ENCODE peak calls at places on chromosomes 4 and X, in ten cellular contexts. G is RPMI7951, F is suprapubic skin, P is heart left ventricle, X is nephron progenitor cell, H is pons, N is T-helper 2 cell, E is fibroblast of lung, Q is upper lobe of left lung, M is GM13976. Z is an unnamed sample.

GRCh38 chr4:38574559-38575333 is 89.3 kb upstream of the KLF3 start:
- DNase-seq in G (no peak), F (no peak), P (no peak), X (no peak), H (peak), N (no peak), E (no peak), Q (peak), M (no peak), Z (no peak)

GRCh38 chrX:71367396-71367795 is 1.2 kb downstream of the TAF1 start:
- DNase-seq in G (no peak), F (no peak), P (no peak), X (no peak), H (no peak), N (no peak), E (peak), Q (no peak), M (no peak), Z (no peak)

GRCh38 chr4:72194046-72194445 is 162.2 kb downstream of the NPFFR2 start:
- DNase-seq in G (no peak), F (no peak), P (no peak), X (no peak), H (no peak), N (no peak), E (no peak), Q (no peak), M (no peak), Z (no peak)

GRCh38 chr4:166991162-166991561 is 243.1 kb downstream of the SPOCK3 start:
- DNase-seq in G (no peak), F (no peak), P (no peak), X (no peak), H (no peak), N (no peak), E (peak), Q (no peak), M (no peak), Z (no peak)

GRCh38 chr4:8195841-8196460 is 3.1 kb upstream of the SH3TC1 start:
- DNase-seq in G (peak), F (no peak), P (no peak), X (no peak), H (no peak), N (no peak), E (no peak), Q (no peak), M (no peak), Z (no peak)

GRCh38 chr4:3707423-3708102 is 58.6 kb upstream of the ADRA2C start:
- DNase-seq in G (no peak), F (peak), P (no peak), X (no peak), H (no peak), N (no peak), E (no peak), Q (no peak), M (no peak), Z (no peak)

GRCh38 chrX:12946838-12947544 is 27.9 kb upstream of the TMSB4X start:
- DNase-seq in G (peak), F (no peak), P (peak), X (peak), H (peak), N (no peak), E (peak), Q (peak), M (no peak), Z (peak)

GRCh38 chr4:128974203-128974602 is 119.1 kb downstream of the SCLT1 start:
- DNase-seq in G (no peak), F (no peak), P (no peak), X (no peak), H (peak), N (no peak), E (peak), Q (no peak), M (no peak), Z (no peak)

GRCh38 chr4:8912506-8912905 is 40.9 kb upstream of the HMX1 start:
- DNase-seq in G (no peak), F (no peak), P (no peak), X (no peak), H (no peak), N (no peak), E (no peak), Q (peak), M (no peak), Z (no peak)

GRCh38 chr4:94420356-94420755 is 31.4 kb upstream of the PDLIM5 start:
- DNase-seq in G (no peak), F (no peak), P (no peak), X (no peak), H (no peak), N (no peak), E (no peak), Q (no peak), M (no peak), Z (no peak)

GRCh38 chrX:85685843-85686242 is 306.4 kb upstream of the POF1B start:
- DNase-seq in G (no peak), F (no peak), P (no peak), X (no peak), H (no peak), N (no peak), E (no peak), Q (no peak), M (no peak), Z (no peak)

GRCh38 chr4:2220016-2220620 is 21.8 kb downstream of the HAUS3 start:
- DNase-seq in G (peak), F (peak), P (peak), X (peak), H (peak), N (peak), E (peak), Q (peak), M (peak), Z (peak)

GRCh38 chr4:7829687-7830580 is 109.7 kb downstream of the AFAP1 start:
- DNase-seq in G (no peak), F (no peak), P (no peak), X (no peak), H (no peak), N (no peak), E (no peak), Q (no peak), M (no peak), Z (no peak)

GRCh38 chr4:7620086-7620813 is 185.5 kb upstream of the PSAPL1 start:
- DNase-seq in G (peak), F (no peak), P (no peak), X (no peak), H (peak), N (no peak), E (no peak), Q (no peak), M (no peak), Z (no peak)

GRCh38 chr4:100170986-100171385 is 19.3 kb downstream of the DDIT4L start:
- DNase-seq in G (no peak), F (no peak), P (no peak), X (no peak), H (no peak), N (no peak), E (no peak), Q (no peak), M (no peak), Z (no peak)

GRCh38 chr4:38364383-38364963 is 299.5 kb upstream of the KLF3 start:
- DNase-seq in G (no peak), F (no peak), P (no peak), X (no peak), H (no peak), N (no peak), E (no peak), Q (no peak), M (no peak), Z (no peak)

GRCh38 chrX:15988661-15989603 is 134.3 kb upstream of the AP1S2 start:
- DNase-seq in G (peak), F (no peak), P (no peak), X (no peak), H (no peak), N (no peak), E (peak), Q (no peak), M (no peak), Z (peak)

GRCh38 chr4:15436515-15436914 is 8.7 kb downstream of the C1QTNF7 start:
- DNase-seq in G (peak), F (no peak), P (no peak), X (no peak), H (peak), N (no peak), E (peak), Q (no peak), M (no peak), Z (peak)

GRCh38 chr4:73770917-73771316 is 30.5 kb downstream of the CXCL8 start:
- DNase-seq in G (no peak), F (no peak), P (no peak), X (no peak), H (no peak), N (no peak), E (no peak), Q (no peak), M (no peak), Z (no peak)

GRCh38 chr4:34932591-34932990 is 1311.7 kb downstream of the ARAP2 start:
- DNase-seq in G (no peak), F (no peak), P (no peak), X (no peak), H (no peak), N (no peak), E (no peak), Q (no peak), M (no peak), Z (no peak)

GRCh38 chrX:129495941-129496340 is 27.3 kb downstream of the SMARCA1 start:
- DNase-seq in G (peak), F (no peak), P (no peak), X (no peak), H (no peak), N (no peak), E (peak), Q (no peak), M (no peak), Z (no peak)

GRCh38 chr4:28481565-28481964 is 1620.9 kb downstream of the STIM2 start:
- DNase-seq in G (no peak), F (no peak), P (no peak), X (no peak), H (no peak), N (no peak), E (no peak), Q (no peak), M (no peak), Z (no peak)

GRCh38 chr4:155809835-155810234 is 51.0 kb downstream of the GUCY1B1 start:
- DNase-seq in G (peak), F (no peak), P (no peak), X (no peak), H (peak), N (no peak), E (peak), Q (no peak), M (peak), Z (peak)

GRCh38 chr4:152983774-152984411 is 47.8 kb downstream of the FHDC1 start:
- DNase-seq in G (peak), F (no peak), P (no peak), X (no peak), H (peak), N (no peak), E (peak), Q (no peak), M (no peak), Z (peak)

GRCh38 chr4:122772311-122772710 is 39.8 kb downstream of the BBS12 start:
- DNase-seq in G (no peak), F (no peak), P (no peak), X (no peak), H (no peak), N (no peak), E (no peak), Q (no peak), M (no peak), Z (no peak)

GRCh38 chr4:125313989-125314602 is 659 bp upstream of the FAT4 start:
- DNase-seq in G (no peak), F (no peak), P (no peak), X (peak), H (no peak), N (no peak), E (no peak), Q (no peak), M (peak), Z (no peak)

GRCh38 chr4:158090323-158090722 is 82.5 kb downstream of the GASK1B start:
- DNase-seq in G (no peak), F (no peak), P (no peak), X (no peak), H (peak), N (no peak), E (peak), Q (no peak), M (no peak), Z (no peak)

GRCh38 chrX:30663317-30663716 is 10.1 kb downstream of the GK start:
- DNase-seq in G (no peak), F (no peak), P (no peak), X (no peak), H (no peak), N (no peak), E (no peak), Q (no peak), M (no peak), Z (no peak)

GRCh38 chr4:168564024-168564423 is 67.2 kb downstream of the PALLD start:
- DNase-seq in G (no peak), F (no peak), P (no peak), X (no peak), H (no peak), N (no peak), E (no peak), Q (no peak), M (no peak), Z (no peak)

GRCh38 chr4:173521474-173522159 is 8.4 kb downstream of the HAND2 start:
- DNase-seq in G (no peak), F (no peak), P (peak), X (peak), H (no peak), N (no peak), E (no peak), Q (no peak), M (peak), Z (no peak)

GRCh38 chr4:25792200-25792791 is 70.5 kb downstream of the SEL1L3 start:
- DNase-seq in G (peak), F (no peak), P (no peak), X (peak), H (no peak), N (no peak), E (peak), Q (peak), M (no peak), Z (no peak)

GRCh38 chr4:21012851-21013331 is 312.6 kb downstream of the PACRGL start:
- DNase-seq in G (peak), F (no peak), P (no peak), X (no peak), H (no peak), N (no peak), E (peak), Q (no peak), M (no peak), Z (no peak)